ENCODE peak calls at places on chromosomes 5 and 9, in seven cellular contexts. M is D341Med; L is HEK293T; I is cardiac muscle cell; E is RPMI7951; D is CD8-positive, alpha-beta T cell; N is stimulated activated CD4-positive, alpha-beta T cell treated with anti-CD3 and anti-CD28 coated beads, Interleukin-4, amount 100 ng/mL, for 1 hour. A is an unnamed sample.

GRCh38 chr9:93595461-93595860 is 19.1 kb downstream of the PHF2 start:
- DNase-seq in M (no peak), L (no peak), I (no peak), E (no peak), D (no peak), N (no peak), A (no peak)

GRCh38 chr5:113034182-113034773 is 57.7 kb downstream of the DCP2 start:
- DNase-seq in M (no peak), L (no peak), I (no peak), E (peak), D (no peak), N (no peak), A (no peak)

GRCh38 chr5:10689391-10690081 is 71.5 kb downstream of the DAP start:
- DNase-seq in M (peak), L (peak), I (peak), E (peak), D (no peak), N (no peak), A (peak)

GRCh38 chr5:142826741-142827492 is 56.7 kb downstream of the ARHGAP26 start:
- DNase-seq in M (no peak), L (no peak), I (no peak), E (peak), D (no peak), N (no peak), A (no peak)

GRCh38 chr9:126773004-126773607 is 31.7 kb upstream of the ZBTB43 start:
- DNase-seq in M (peak), L (peak), I (no peak), E (peak), D (no peak), N (no peak), A (peak)

GRCh38 chr5:146682899-146683298 is 166.9 kb upstream of the GPR151 start:
- DNase-seq in M (no peak), L (no peak), I (no peak), E (no peak), D (no peak), N (no peak), A (no peak)

GRCh38 chr9:90665072-90665471 is 22.4 kb upstream of the DIRAS2 start:
- DNase-seq in M (no peak), L (no peak), I (no peak), E (no peak), D (no peak), N (no peak), A (no peak)

GRCh38 chr9:133897675-133898074 is 94.4 kb downstream of the VAV2 start:
- DNase-seq in M (no peak), L (no peak), I (no peak), E (peak), D (no peak), N (no peak), A (no peak)

GRCh38 chr5:174311531-174312269 is 266.2 kb downstream of the NSG2 start:
- DNase-seq in M (peak), L (peak), I (peak), E (no peak), D (peak), N (peak), A (peak)

GRCh38 chr5:39519566-39520231 is 94.9 kb upstream of the DAB2 start:
- DNase-seq in M (no peak), L (no peak), I (no peak), E (peak), D (no peak), N (no peak), A (no peak)

GRCh38 chr5:166772770-166773169 is 1518.7 kb upstream of the WWC1 start:
- DNase-seq in M (no peak), L (no peak), I (no peak), E (no peak), D (no peak), N (no peak), A (no peak)

GRCh38 chr9:278651-279050 is 64.0 kb downstream of the DOCK8 start:
- DNase-seq in M (no peak), L (no peak), I (no peak), E (no peak), D (no peak), N (peak), A (no peak)

GRCh38 chr9:93205045-93205768 is 21.3 kb downstream of the WNK2 start:
- DNase-seq in M (peak), L (no peak), I (peak), E (no peak), D (no peak), N (no peak), A (peak)

GRCh38 chr5:144467795-144468194 is 297.1 kb downstream of the KCTD16 start:
- DNase-seq in M (peak), L (peak), I (peak), E (no peak), D (no peak), N (no peak), A (peak)

GRCh38 chr5:78157001-78157400 is 137.5 kb downstream of the AP3B1 start:
- DNase-seq in M (peak), L (no peak), I (no peak), E (no peak), D (no peak), N (no peak), A (peak)

GRCh38 chr5:87393331-87393730 is 19.4 kb downstream of the CCNH start:
- DNase-seq in M (no peak), L (no peak), I (no peak), E (peak), D (no peak), N (no peak), A (no peak)

GRCh38 chr9:89604463-89605180 is at the start of gene GADD45G:
- DNase-seq in M (peak), L (peak), I (peak), E (peak), D (peak), N (peak), A (peak)

GRCh38 chr5:9239071-9239470 is 306.8 kb downstream of the SEMA5A start:
- DNase-seq in M (no peak), L (no peak), I (no peak), E (no peak), D (no peak), N (no peak), A (no peak)

GRCh38 chr9:94827584-94828304 is 101.2 kb downstream of the AOPEP start:
- DNase-seq in M (no peak), L (no peak), I (no peak), E (peak), D (no peak), N (no peak), A (no peak)

GRCh38 chr5:144697847-144698262 is 527.2 kb downstream of the KCTD16 start:
- DNase-seq in M (peak), L (no peak), I (no peak), E (peak), D (no peak), N (no peak), A (peak)

GRCh38 chr5:89087128-89087527 is 204.1 kb upstream of the MEF2C start:
- DNase-seq in M (no peak), L (no peak), I (no peak), E (no peak), D (no peak), N (no peak), A (no peak)

GRCh38 chr5:142426129-142426641 is 101.4 kb upstream of the SPRY4 start:
- DNase-seq in M (no peak), L (no peak), I (no peak), E (peak), D (no peak), N (no peak), A (no peak)

GRCh38 chr5:58939664-58940063 is 356.8 kb downstream of the RAB3C start:
- DNase-seq in M (no peak), L (no peak), I (no peak), E (no peak), D (no peak), N (no peak), A (no peak)

GRCh38 chr9:133396952-133397351 is 20.8 kb downstream of the STKLD1 start:
- DNase-seq in M (no peak), L (peak), I (peak), E (no peak), D (no peak), N (no peak), A (peak)

GRCh38 chr5:60844429-60844890 is 391 bp upstream of the ELOVL7 start:
- DNase-seq in M (peak), L (peak), I (peak), E (peak), D (no peak), N (no peak), A (no peak)

GRCh38 chr5:138623053-138623452 is 47.9 kb upstream of the HSPA9 start:
- DNase-seq in M (no peak), L (no peak), I (no peak), E (no peak), D (no peak), N (no peak), A (no peak)

GRCh38 chr9:133991964-133992779 is at the start of gene VAV2:
- DNase-seq in M (peak), L (peak), I (peak), E (peak), D (peak), N (peak), A (peak)

GRCh38 chr5:180817847-180818246 is 15.2 kb upstream of the MGAT1 start:
- DNase-seq in M (no peak), L (no peak), I (no peak), E (no peak), D (no peak), N (no peak), A (no peak)

GRCh38 chr9:84947412-84947972 is 278.0 kb downstream of the NTRK2 start:
- DNase-seq in M (no peak), L (no peak), I (no peak), E (no peak), D (no peak), N (no peak), A (no peak)

GRCh38 chr5:204966-205670 is 12.8 kb downstream of the CCDC127 start:
- DNase-seq in M (no peak), L (no peak), I (no peak), E (no peak), D (no peak), N (no peak), A (no peak)

GRCh38 chr9:111108946-111109345 is 70.7 kb upstream of the LPAR1 start:
- DNase-seq in M (no peak), L (no peak), I (no peak), E (peak), D (no peak), N (no peak), A (no peak)

A was measured in NCI-H82.